ENCODE peak calls at places on chromosomes 1 and 21, in nine cellular contexts. J is stimulated activated CD4-positive, alpha-beta T cell treated with anti-CD3 and anti-CD28 coated beads, Interleukin-15, amount 100 ng/mL, for 1 hour; K is SJCRH30; Q is HuH-7; D is OCI-LY7; R is astrocyte of the spinal cord; G is body of pancreas; N is SJSA1; B is activated CD4-positive, alpha-beta T cell treated with anti-CD3 and anti-CD28 coated beads, Interleukin-2, amount 10 ng/mL, durations not matched to agents 7 days and 5 days. S is an unnamed sample.

GRCh38 chr21:16829532-16829931 is 683.3 kb upstream of the CXADR start:
- DNase-seq in N (no peak), K (no peak), D (no peak), R (no peak), B (no peak), G (no peak), J (no peak), Q (no peak), S (no peak)

GRCh38 chr1:68120136-68120791 is 69.8 kb upstream of the DIRAS3 start:
- DNase-seq in D (peak; percentile 65), K (peak; percentile 40), J (no peak), N (peak; percentile 58), G (peak; percentile 60), R (peak; percentile 87), Q (peak; percentile 34), B (peak; percentile 54), S (peak; percentile 8)

GRCh38 chr1:192564099-192564498 is 11.5 kb upstream of the RGS1 start:
- DNase-seq in B (no peak), Q (no peak), G (no peak), J (no peak), K (no peak), N (no peak), D (no peak), R (no peak), S (no peak)

GRCh38 chr1:42933060-42933586 is 25.5 kb downstream of the SLC2A1 start:
- DNase-seq in K (no peak), G (no peak), D (no peak), Q (no peak), J (no peak), B (no peak), R (no peak), N (no peak), S (no peak)

GRCh38 chr1:224616761-224617409 is 768 bp downstream of the CNIH3 start:
- DNase-seq in D (no peak), Q (no peak), G (no peak), K (no peak), R (no peak), J (no peak), B (no peak), N (no peak), S (no peak)

GRCh38 chr1:62280150-62280549 is 39.1 kb downstream of the KANK4 start:
- DNase-seq in B (no peak), D (no peak), N (no peak), K (no peak), J (no peak), G (no peak), R (no peak), Q (no peak), S (no peak)

GRCh38 chr1:183783896-183784637 is 20.9 kb upstream of the RGL1 start:
- DNase-seq in D (no peak), Q (no peak), B (no peak), R (peak; percentile 94), K (no peak), N (no peak), G (peak; percentile 73), J (no peak), S (no peak)

GRCh38 chr1:62452951-62453350 is 16.1 kb downstream of the USP1 start:
- DNase-seq in R (no peak), D (no peak), B (no peak), K (no peak), G (no peak), Q (no peak), N (no peak), J (no peak), S (no peak)

GRCh38 chr1:115764541-115764940 is 4.0 kb downstream of the CASQ2 start:
- DNase-seq in K (peak; percentile 79), G (peak; percentile 55), R (peak; percentile 13), J (no peak), Q (peak; percentile 41), N (no peak), D (no peak), B (no peak), S (no peak)

GRCh38 chr1:222284466-222284865 is 263.4 kb downstream of the HHIPL2 start:
- DNase-seq in N (no peak), J (no peak), G (no peak), R (no peak), K (no peak), Q (no peak), B (no peak), D (no peak), S (no peak)

GRCh38 chr1:184051138-184051484 is 419 bp upstream of the TSEN15 start:
- DNase-seq in R (no peak), G (no peak), J (no peak), N (no peak), B (no peak), D (no peak), K (no peak), Q (no peak), S (no peak)

GRCh38 chr1:150572918-150573647 is 6.3 kb downstream of the MCL1 start:
- DNase-seq in B (no peak), D (peak; percentile 60), G (no peak), J (no peak), Q (no peak), N (no peak), K (no peak), R (peak; percentile 37), S (peak; percentile 36)

GRCh38 chr1:6037338-6037762 is 8.3 kb upstream of the KCNAB2 start:
- DNase-seq in K (peak; percentile 50), D (peak; percentile 47), R (peak; percentile 63), N (peak; percentile 68), G (no peak), Q (no peak), B (peak; percentile 12), J (no peak), S (no peak)

GRCh38 chr1:26072305-26072704 is 4.9 kb upstream of the TRIM63 start:
- DNase-seq in G (peak; percentile 92), D (no peak), K (no peak), N (no peak), B (no peak), Q (no peak), J (no peak), R (no peak), S (no peak)

GRCh38 chr1:244318512-244318911 is 133.2 kb downstream of the ADSS2 start:
- DNase-seq in K (no peak), Q (no peak), D (no peak), G (no peak), N (no peak), R (no peak), J (no peak), B (peak; percentile 29), S (no peak)

GRCh38 chr1:214002472-214002871 is 14.7 kb downstream of the PROX1 start:
- DNase-seq in B (no peak), K (peak; percentile 35), Q (no peak), G (no peak), D (no peak), N (no peak), R (peak; percentile 84), J (no peak), S (no peak)

GRCh38 chr1:231216515-231216914 is 24.5 kb upstream of the GNPAT start:
- DNase-seq in G (no peak), N (no peak), J (no peak), D (peak; percentile 16), B (no peak), Q (no peak), R (no peak), K (no peak), S (no peak)

GRCh38 chr1:171911506-171911905 is 70.2 kb downstream of the DNM3 start:
- DNase-seq in J (no peak), N (no peak), G (no peak), B (no peak), D (no peak), Q (no peak), R (no peak), K (peak; percentile 24), S (no peak)

GRCh38 chr1:89607888-89608626 is 24.9 kb upstream of the LRRC8C start:
- DNase-seq in K (no peak), Q (no peak), D (no peak), G (no peak), B (peak; percentile 83), N (no peak), J (peak; percentile 40), R (no peak), S (peak; percentile 86)

GRCh38 chr21:28675265-28676041 is 317.2 kb downstream of the LTN1 start:
- DNase-seq in G (no peak), K (no peak), N (no peak), R (no peak), Q (no peak), B (no peak), D (no peak), J (no peak), S (no peak)

GRCh38 chr1:35220976-35221375 is 28.0 kb upstream of the SFPQ start:
- DNase-seq in N (no peak), J (no peak), Q (peak; percentile 61), G (no peak), B (peak; percentile 36), R (no peak), K (no peak), D (peak; percentile 46), S (peak; percentile 10)

GRCh38 chr1:25523512-25523911 is 19.9 kb upstream of the LDLRAP1 start:
- DNase-seq in R (no peak), K (peak; percentile 61), G (no peak), D (peak; percentile 18), N (no peak), J (no peak), B (no peak), Q (peak; percentile 87), S (no peak)

GRCh38 chr1:1183221-1183747 is 9.6 kb downstream of the TTLL10 start:
- DNase-seq in Q (no peak), B (no peak), D (no peak), J (no peak), K (no peak), R (no peak), G (no peak), N (no peak), S (no peak)

GRCh38 chr1:170670751-170671628 is 7.1 kb downstream of the PRRX1 start:
- DNase-seq in B (peak; percentile 27), D (no peak), R (peak; percentile 69), N (no peak), Q (no peak), K (no peak), J (no peak), G (no peak), S (no peak)

GRCh38 chr1:201499795-201500669 is 6.9 kb downstream of the CSRP1 start:
- DNase-seq in Q (no peak), J (no peak), G (no peak), D (no peak), B (no peak), K (no peak), R (no peak), N (no peak), S (no peak)